ENCODE peak calls at places on chromosomes 11 and 22, in ten cellular contexts. D, J, N, L, O, K, I, X, T and Z are unnamed samples.

GRCh38 chr22:43081968-43082367 is 7.2 kb downstream of the TTLL1 start:
- DNase-seq in L (no peak), D (no peak), I (no peak), J (no peak), T (no peak), N (no peak), K (no peak), O (no peak), X (no peak), Z (no peak)

GRCh38 chr11:103541186-103541795 is 432.1 kb downstream of the DYNC2H1 start:
- DNase-seq in L (no peak), O (no peak), N (no peak), X (peak; percentile 1), K (no peak), D (no peak), J (no peak), T (no peak), I (no peak), Z (no peak)

GRCh38 chr22:46931414-46931813 is 169.0 kb downstream of the TBC1D22A start:
- DNase-seq in T (no peak), J (no peak), N (no peak), O (no peak), D (peak; percentile 18), I (no peak), K (no peak), L (no peak), X (peak; percentile 12), Z (no peak)

GRCh38 chr22:19719488-19720021 is 3.8 kb upstream of the GP1BB start:
- DNase-seq in O (no peak), T (no peak), I (no peak), D (no peak), X (no peak), L (no peak), K (no peak), N (no peak), J (no peak), Z (no peak)

GRCh38 chr11:43987384-43988039 is 45.1 kb downstream of the C11orf96 start:
- DNase-seq in K (no peak), T (no peak), I (no peak), D (no peak), X (no peak), N (no peak), L (no peak), O (peak; percentile 89), J (no peak), Z (no peak)

GRCh38 chr11:100068116-100068515 is 619.0 kb upstream of the ARHGAP42 start:
- DNase-seq in T (no peak), K (peak; percentile 8), D (no peak), O (no peak), I (no peak), L (no peak), X (no peak), J (no peak), N (no peak), Z (no peak)

GRCh38 chr11:32109138-32109537 is 18.3 kb downstream of the RCN1 start:
- DNase-seq in X (no peak), T (no peak), J (no peak), L (no peak), N (no peak), K (no peak), I (no peak), D (no peak), O (no peak), Z (no peak)

GRCh38 chr11:11789735-11790369 is 51.9 kb upstream of the USP47 start:
- DNase-seq in K (peak; percentile 51), O (no peak), T (no peak), L (peak; percentile 38), J (no peak), D (peak; percentile 10), I (no peak), X (peak; percentile 75), N (peak; percentile 5), Z (peak; percentile 9)

GRCh38 chr11:69442807-69443137 is 38.7 kb upstream of the LINC01488 start:
- DNase-seq in K (no peak), N (no peak), L (no peak), D (no peak), O (peak; percentile 42), J (no peak), X (no peak), I (no peak), T (no peak), Z (no peak)

GRCh38 chr22:34914871-34915270 is 151.1 kb upstream of the ISX start:
- DNase-seq in J (no peak), D (no peak), X (no peak), K (peak; percentile 72), I (no peak), O (no peak), N (no peak), T (no peak), L (peak; percentile 4), Z (no peak)

GRCh38 chr22:50583294-50583865 is 731 bp upstream of the CHKB start:
- DNase-seq in L (no peak), T (no peak), X (peak; percentile 45), N (no peak), D (no peak), J (no peak), I (no peak), O (peak; percentile 35), K (no peak), Z (no peak)